ENCODE peak calls at places on chromosomes 12 and 14, in eight cellular contexts. One of them, this sample, is unnamed.

GRCh38 chr12:57243521-57244305 is 7.3 kb downstream of the STAC3 start:
- DNase-seq in fibroblast of lung: peak
- DNase-seq in CD4-positive, CD25-positive, alpha-beta regulatory T cell: peak
- DNase-seq in neural progenitor cell: peak
- DNase-seq in uterus: peak
- DNase-seq in dorsolateral prefrontal cortex: peak
- DNase-seq in SK-N-MC: peak
- DNase-seq in caudate nucleus: peak
- DNase-seq in this sample: no peak

GRCh38 chr12:2395352-2395977 is 342.7 kb downstream of the CACNA1C start:
- DNase-seq in CD4-positive, CD25-positive, alpha-beta regulatory T cell: peak
- DNase-seq in fibroblast of lung: peak
- DNase-seq in SK-N-MC: no peak
- DNase-seq in caudate nucleus: no peak
- DNase-seq in dorsolateral prefrontal cortex: no peak
- DNase-seq in uterus: no peak
- DNase-seq in neural progenitor cell: peak
- DNase-seq in this sample: no peak

GRCh38 chr12:52032431-52032796 is 18.8 kb upstream of the NR4A1 start:
- DNase-seq in uterus: peak
- DNase-seq in neural progenitor cell: no peak
- DNase-seq in caudate nucleus: no peak
- DNase-seq in dorsolateral prefrontal cortex: no peak
- DNase-seq in SK-N-MC: no peak
- DNase-seq in CD4-positive, CD25-positive, alpha-beta regulatory T cell: no peak
- DNase-seq in fibroblast of lung: peak
- DNase-seq in this sample: peak

GRCh38 chr14:91173221-91173670 is 59.4 kb downstream of the DGLUCY start:
- DNase-seq in fibroblast of lung: peak
- DNase-seq in neural progenitor cell: peak
- DNase-seq in dorsolateral prefrontal cortex: peak
- DNase-seq in SK-N-MC: no peak
- DNase-seq in caudate nucleus: peak
- DNase-seq in uterus: peak
- DNase-seq in CD4-positive, CD25-positive, alpha-beta regulatory T cell: peak
- DNase-seq in this sample: peak

GRCh38 chr12:53005215-53005985 is 856 bp upstream of the EIF4B start:
- DNase-seq in CD4-positive, CD25-positive, alpha-beta regulatory T cell: no peak
- DNase-seq in caudate nucleus: no peak
- DNase-seq in uterus: peak
- DNase-seq in SK-N-MC: no peak
- DNase-seq in neural progenitor cell: peak
- DNase-seq in dorsolateral prefrontal cortex: no peak
- DNase-seq in fibroblast of lung: no peak
- DNase-seq in this sample: peak

GRCh38 chr14:77390188-77390587 is 13.0 kb downstream of the SAMD15 start:
- DNase-seq in dorsolateral prefrontal cortex: no peak
- DNase-seq in neural progenitor cell: no peak
- DNase-seq in uterus: no peak
- DNase-seq in caudate nucleus: no peak
- DNase-seq in fibroblast of lung: no peak
- DNase-seq in SK-N-MC: no peak
- DNase-seq in CD4-positive, CD25-positive, alpha-beta regulatory T cell: no peak
- DNase-seq in this sample: no peak

GRCh38 chr14:63777024-63777423 is 49.2 kb upstream of the SGPP1 start:
- DNase-seq in fibroblast of lung: peak
- DNase-seq in uterus: no peak
- DNase-seq in CD4-positive, CD25-positive, alpha-beta regulatory T cell: no peak
- DNase-seq in neural progenitor cell: no peak
- DNase-seq in dorsolateral prefrontal cortex: no peak
- DNase-seq in caudate nucleus: no peak
- DNase-seq in SK-N-MC: no peak
- DNase-seq in this sample: no peak

GRCh38 chr12:6684609-6685008 is 4.6 kb downstream of the ZNF384 start:
- DNase-seq in CD4-positive, CD25-positive, alpha-beta regulatory T cell: peak
- DNase-seq in dorsolateral prefrontal cortex: no peak
- DNase-seq in SK-N-MC: no peak
- DNase-seq in caudate nucleus: no peak
- DNase-seq in fibroblast of lung: peak
- DNase-seq in neural progenitor cell: peak
- DNase-seq in uterus: no peak
- DNase-seq in this sample: no peak

DNA sequence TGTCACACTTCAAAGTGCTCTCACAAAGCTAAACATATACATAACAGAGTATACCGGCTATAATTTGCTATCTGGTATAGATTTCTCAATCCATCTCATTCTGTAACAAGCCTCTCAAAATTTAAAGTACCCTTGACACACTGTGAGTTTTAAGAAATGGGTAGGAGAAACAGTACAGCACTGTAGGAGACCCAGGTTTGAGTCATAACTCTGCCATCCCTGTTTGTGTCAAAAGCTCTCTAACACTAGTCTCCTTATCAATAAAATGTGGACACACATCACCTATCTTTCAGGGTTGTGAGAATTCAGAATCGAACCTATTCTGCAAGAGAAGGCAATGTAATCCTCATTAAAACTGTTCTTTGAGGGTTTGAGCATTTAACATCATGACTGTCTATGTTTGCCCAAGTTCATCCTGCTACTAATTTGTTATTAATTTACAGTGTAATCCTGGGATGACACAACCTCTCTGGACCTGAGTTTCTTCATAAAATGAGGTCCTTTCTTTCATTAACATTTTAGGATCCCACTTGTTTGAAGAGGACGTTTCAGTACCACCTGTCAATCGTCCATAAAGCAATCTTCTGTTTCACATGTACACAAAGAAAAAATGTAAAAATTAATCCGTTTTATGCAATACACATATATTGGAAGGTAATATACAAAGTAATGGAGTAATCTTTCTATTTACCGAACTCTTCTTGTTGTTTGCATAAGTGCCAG is 12.1 kb downstream of the SPTSSA start:
- DNase-seq in caudate nucleus: no peak
- DNase-seq in uterus: no peak
- DNase-seq in CD4-positive, CD25-positive, alpha-beta regulatory T cell: no peak
- DNase-seq in fibroblast of lung: no peak
- DNase-seq in neural progenitor cell: no peak
- DNase-seq in SK-N-MC: no peak
- DNase-seq in dorsolateral prefrontal cortex: no peak
- DNase-seq in this sample: no peak
- H3K27ac ChIP-seq in caudate nucleus: no peak
- H3K27ac ChIP-seq in uterus: no peak
- H3K27ac ChIP-seq in CD4-positive, CD25-positive, alpha-beta regulatory T cell: no peak
- H3K27ac ChIP-seq in fibroblast of lung: no peak
- H3K27ac ChIP-seq in neural progenitor cell: no peak
- H3K27ac ChIP-seq in SK-N-MC: no peak
- H3K27ac ChIP-seq in dorsolateral prefrontal cortex: no peak
- H3K27ac ChIP-seq in this sample: no peak

DNA sequence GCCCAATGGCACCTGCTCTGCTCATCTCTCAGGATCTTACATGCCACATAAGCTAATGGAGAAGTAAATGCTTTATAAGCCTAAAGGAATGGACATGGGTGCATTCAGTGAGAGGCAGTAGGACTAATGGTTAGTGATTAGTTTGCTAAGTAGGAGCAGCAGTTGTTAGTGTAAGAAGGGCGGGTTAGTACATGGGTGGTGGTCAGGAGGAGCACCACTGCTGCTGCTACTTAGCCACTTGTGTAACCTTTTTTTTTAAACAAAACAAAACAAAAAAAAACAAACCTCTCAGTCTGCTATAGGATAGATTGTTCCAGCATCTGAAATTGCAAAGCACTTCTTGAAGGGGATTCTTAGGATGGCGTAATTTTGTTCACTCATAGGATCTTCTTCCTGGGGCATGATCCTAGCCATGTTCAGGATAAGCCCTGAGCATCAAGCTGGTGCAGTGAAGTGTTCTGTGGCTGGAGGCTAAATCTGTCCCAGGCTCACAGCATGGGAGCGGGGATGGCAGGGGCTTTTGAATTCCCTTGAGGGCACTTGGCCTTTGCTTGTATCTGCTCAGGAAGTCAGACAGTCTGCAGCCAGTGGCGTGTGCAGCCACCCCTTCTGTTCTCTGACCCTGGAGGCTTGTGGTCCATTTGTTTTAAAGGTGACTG is 63.6 kb downstream of the CHST11 start:
- DNase-seq in fibroblast of lung: no peak
- DNase-seq in SK-N-MC: no peak
- DNase-seq in caudate nucleus: no peak
- DNase-seq in CD4-positive, CD25-positive, alpha-beta regulatory T cell: no peak
- DNase-seq in neural progenitor cell: no peak
- DNase-seq in uterus: no peak
- DNase-seq in dorsolateral prefrontal cortex: no peak
- DNase-seq in this sample: no peak
- H3K27ac ChIP-seq in fibroblast of lung: no peak
- H3K27ac ChIP-seq in SK-N-MC: no peak
- H3K27ac ChIP-seq in caudate nucleus: no peak
- H3K27ac ChIP-seq in CD4-positive, CD25-positive, alpha-beta regulatory T cell: no peak
- H3K27ac ChIP-seq in neural progenitor cell: no peak
- H3K27ac ChIP-seq in uterus: no peak
- H3K27ac ChIP-seq in dorsolateral prefrontal cortex: no peak
- H3K27ac ChIP-seq in this sample: no peak

GRCh38 chr14:61547186-61548121 is 147.9 kb upstream of the HIF1A start:
- DNase-seq in caudate nucleus: no peak
- DNase-seq in neural progenitor cell: no peak
- DNase-seq in dorsolateral prefrontal cortex: no peak
- DNase-seq in fibroblast of lung: peak
- DNase-seq in CD4-positive, CD25-positive, alpha-beta regulatory T cell: no peak
- DNase-seq in uterus: no peak
- DNase-seq in SK-N-MC: no peak
- DNase-seq in this sample: no peak
- H3K27ac ChIP-seq in caudate nucleus: peak
- H3K27ac ChIP-seq in neural progenitor cell: no peak
- H3K27ac ChIP-seq in dorsolateral prefrontal cortex: no peak
- H3K27ac ChIP-seq in fibroblast of lung: peak
- H3K27ac ChIP-seq in CD4-positive, CD25-positive, alpha-beta regulatory T cell: no peak
- H3K27ac ChIP-seq in uterus: peak
- H3K27ac ChIP-seq in SK-N-MC: no peak
- H3K27ac ChIP-seq in this sample: no peak

GRCh38 chr12:5043589-5044419 is at the start of gene KCNA5:
- DNase-seq in caudate nucleus: peak
- DNase-seq in neural progenitor cell: peak
- DNase-seq in SK-N-MC: no peak
- DNase-seq in CD4-positive, CD25-positive, alpha-beta regulatory T cell: no peak
- DNase-seq in dorsolateral prefrontal cortex: no peak
- DNase-seq in fibroblast of lung: no peak
- DNase-seq in uterus: peak
- DNase-seq in this sample: no peak

GRCh38 chr12:5039815-5040214 is 3.9 kb upstream of the KCNA5 start:
- DNase-seq in SK-N-MC: no peak
- DNase-seq in uterus: no peak
- DNase-seq in CD4-positive, CD25-positive, alpha-beta regulatory T cell: no peak
- DNase-seq in caudate nucleus: no peak
- DNase-seq in fibroblast of lung: no peak
- DNase-seq in dorsolateral prefrontal cortex: no peak
- DNase-seq in neural progenitor cell: no peak
- DNase-seq in this sample: no peak

GRCh38 chr12:5038781-5039311 is 4.8 kb upstream of the KCNA5 start:
- DNase-seq in neural progenitor cell: no peak
- DNase-seq in CD4-positive, CD25-positive, alpha-beta regulatory T cell: no peak
- DNase-seq in caudate nucleus: no peak
- DNase-seq in uterus: no peak
- DNase-seq in SK-N-MC: no peak
- DNase-seq in dorsolateral prefrontal cortex: no peak
- DNase-seq in fibroblast of lung: no peak
- DNase-seq in this sample: no peak

GRCh38 chr12:5037795-5038357 is 5.8 kb upstream of the KCNA5 start:
- DNase-seq in SK-N-MC: no peak
- DNase-seq in fibroblast of lung: no peak
- DNase-seq in uterus: no peak
- DNase-seq in dorsolateral prefrontal cortex: no peak
- DNase-seq in CD4-positive, CD25-positive, alpha-beta regulatory T cell: no peak
- DNase-seq in caudate nucleus: no peak
- DNase-seq in neural progenitor cell: no peak
- DNase-seq in this sample: no peak

GRCh38 chr12:5040368-5040767 is 3.3 kb upstream of the KCNA5 start:
- DNase-seq in uterus: no peak
- DNase-seq in CD4-positive, CD25-positive, alpha-beta regulatory T cell: no peak
- DNase-seq in SK-N-MC: no peak
- DNase-seq in fibroblast of lung: no peak
- DNase-seq in dorsolateral prefrontal cortex: no peak
- DNase-seq in caudate nucleus: no peak
- DNase-seq in neural progenitor cell: no peak
- DNase-seq in this sample: no peak
- H3K27ac ChIP-seq in uterus: no peak
- H3K27ac ChIP-seq in CD4-positive, CD25-positive, alpha-beta regulatory T cell: no peak
- H3K27ac ChIP-seq in SK-N-MC: no peak
- H3K27ac ChIP-seq in fibroblast of lung: no peak
- H3K27ac ChIP-seq in dorsolateral prefrontal cortex: no peak
- H3K27ac ChIP-seq in caudate nucleus: no peak
- H3K27ac ChIP-seq in neural progenitor cell: no peak
- H3K27ac ChIP-seq in this sample: no peak

GRCh38 chr12:104514127-104514810 is 57.5 kb downstream of the CHST11 start:
- DNase-seq in CD4-positive, CD25-positive, alpha-beta regulatory T cell: no peak
- DNase-seq in fibroblast of lung: no peak
- DNase-seq in uterus: no peak
- DNase-seq in SK-N-MC: no peak
- DNase-seq in neural progenitor cell: no peak
- DNase-seq in dorsolateral prefrontal cortex: no peak
- DNase-seq in caudate nucleus: no peak
- DNase-seq in this sample: no peak
- H3K27ac ChIP-seq in CD4-positive, CD25-positive, alpha-beta regulatory T cell: no peak
- H3K27ac ChIP-seq in fibroblast of lung: no peak
- H3K27ac ChIP-seq in uterus: no peak
- H3K27ac ChIP-seq in SK-N-MC: no peak
- H3K27ac ChIP-seq in neural progenitor cell: no peak
- H3K27ac ChIP-seq in dorsolateral prefrontal cortex: no peak
- H3K27ac ChIP-seq in caudate nucleus: no peak
- H3K27ac ChIP-seq in this sample: no peak